ENCODE peak calls at places on chromosomes 6 and 20, in five cellular contexts. W is transverse colon, M is Panc1, N is stomach, E is SK-N-SH. Z is an unnamed sample.

GRCh38 chr6:40788661-40789111 is 201.5 kb upstream of the LRFN2 start:
- DNase-seq in W (no peak), M (no peak), N (no peak), E (peak; percentile 57), Z (no peak)

GRCh38 chr6:118896339-118897136 is 2.6 kb downstream of the ASF1A start:
- DNase-seq in W (no peak), M (peak; percentile 81), N (no peak), E (peak; percentile 31), Z (no peak)

GRCh38 chr6:124881898-124882579 is 80.2 kb upstream of the RNF217 start:
- DNase-seq in W (no peak), M (no peak), N (no peak), E (no peak), Z (no peak)

GRCh38 chr6:40477246-40478126 is 109.7 kb downstream of the LRFN2 start:
- DNase-seq in W (peak; percentile 15), M (no peak), N (no peak), E (peak; percentile 56), Z (no peak)

GRCh38 chr20:34390769-34391447 is 27.8 kb downstream of the ITCH start:
- DNase-seq in W (peak; percentile 43), M (peak; percentile 84), N (peak; percentile 63), E (no peak), Z (peak; percentile 73)

GRCh38 chr6:138157986-138158638 is 3.6 kb upstream of the ARFGEF3 start:
- DNase-seq in W (no peak), M (no peak), N (no peak), E (no peak), Z (no peak)

GRCh38 chr20:50129662-50130345 is 16.9 kb upstream of the UBE2V1 start:
- DNase-seq in W (no peak), M (no peak), N (no peak), E (peak; percentile 51), Z (peak; percentile 90)

GRCh38 chr6:12802440-12802839 is 85.9 kb downstream of the PHACTR1 start:
- DNase-seq in W (no peak), M (no peak), N (no peak), E (no peak), Z (no peak)

GRCh38 chr6:67141012-67141411 is 1434.0 kb upstream of the EYS start:
- DNase-seq in W (no peak), M (no peak), N (no peak), E (no peak), Z (no peak)

GRCh38 chr6:168035098-168035660 is 37.7 kb downstream of the KIF25 start:
- DNase-seq in W (peak; percentile 59), M (no peak), N (peak; percentile 45), E (peak; percentile 90), Z (peak; percentile 81)

GRCh38 chr6:28115799-28116198 is 8.6 kb upstream of the ZSCAN16 start:
- DNase-seq in W (no peak), M (no peak), N (no peak), E (no peak), Z (no peak)

GRCh38 chr6:47520282-47520681 is 42.7 kb downstream of the CD2AP start:
- DNase-seq in W (peak; percentile 71), M (no peak), N (no peak), E (no peak), Z (no peak)

GRCh38 chr6:4589295-4589694 is 186.9 kb upstream of the CDYL start:
- DNase-seq in W (no peak), M (no peak), N (no peak), E (no peak), Z (no peak)

GRCh38 chr6:107479089-107479690 is 10.7 kb upstream of the SOBP start:
- DNase-seq in W (no peak), M (no peak), N (no peak), E (no peak), Z (no peak)

GRCh38 chr6:158628542-158628941 is 16.0 kb downstream of the DYNLT1 start:
- DNase-seq in W (no peak), M (no peak), N (peak; percentile 24), E (no peak), Z (no peak)

GRCh38 chr6:84549912-84550311 is 214.5 kb downstream of the TBX18 start:
- DNase-seq in W (no peak), M (no peak), N (no peak), E (peak; percentile 16), Z (no peak)

GRCh38 chr6:36727491-36728021 is 29.9 kb downstream of the RAB44 start:
- DNase-seq in W (no peak), M (no peak), N (no peak), E (no peak), Z (no peak)

GRCh38 chr6:7640607-7641577 is 50.9 kb downstream of the SNRNP48 start:
- DNase-seq in W (no peak), M (no peak), N (no peak), E (no peak), Z (no peak)

GRCh38 chr6:85678000-85678601 is 35.4 kb upstream of the SYNCRIP start:
- DNase-seq in W (no peak), M (no peak), N (no peak), E (no peak), Z (no peak)

GRCh38 chr6:16184129-16184528 is 54.3 kb upstream of the GMPR start:
- DNase-seq in W (peak; percentile 41), M (no peak), N (peak; percentile 69), E (no peak), Z (no peak)

GRCh38 chr6:120938876-120939231 is 395.4 kb downstream of the TBC1D32 start:
- DNase-seq in W (no peak), M (no peak), N (no peak), E (no peak), Z (no peak)

GRCh38 chr6:160930547-160931377 is 60.8 kb upstream of the MAP3K4 start:
- DNase-seq in W (peak; percentile 69), M (peak; percentile 42), N (peak; percentile 76), E (peak; percentile 86), Z (peak; percentile 89)

GRCh38 chr6:1004885-1005635 is 306.8 kb upstream of the FOXQ1 start:
- DNase-seq in W (no peak), M (no peak), N (no peak), E (no peak), Z (no peak)

GRCh38 chr20:46810442-46811327 is 84.0 kb upstream of the EYA2 start:
- DNase-seq in W (no peak), M (no peak), N (no peak), E (no peak), Z (no peak)

GRCh38 chr20:13008761-13009681 is at the start of gene SPTLC3:
- DNase-seq in W (peak; percentile 62), M (no peak), N (peak; percentile 48), E (no peak), Z (peak; percentile 73)

GRCh38 chr20:48942730-48943129 is 21.2 kb downstream of the ARFGEF2 start:
- DNase-seq in W (no peak), M (no peak), N (no peak), E (no peak), Z (no peak)

GRCh38 chr6:157182503-157183254 is 140.6 kb downstream of the TMEM242 start:
- DNase-seq in W (no peak), M (no peak), N (no peak), E (no peak), Z (no peak)

GRCh38 chr6:27148404-27148795 is 99.1 kb upstream of the PRSS16 start:
- DNase-seq in W (no peak), M (no peak), N (no peak), E (no peak), Z (no peak)

GRCh38 chr6:53328375-53328774 is 20.4 kb downstream of the ELOVL5 start:
- DNase-seq in W (no peak), M (no peak), N (no peak), E (no peak), Z (no peak)

DNA sequence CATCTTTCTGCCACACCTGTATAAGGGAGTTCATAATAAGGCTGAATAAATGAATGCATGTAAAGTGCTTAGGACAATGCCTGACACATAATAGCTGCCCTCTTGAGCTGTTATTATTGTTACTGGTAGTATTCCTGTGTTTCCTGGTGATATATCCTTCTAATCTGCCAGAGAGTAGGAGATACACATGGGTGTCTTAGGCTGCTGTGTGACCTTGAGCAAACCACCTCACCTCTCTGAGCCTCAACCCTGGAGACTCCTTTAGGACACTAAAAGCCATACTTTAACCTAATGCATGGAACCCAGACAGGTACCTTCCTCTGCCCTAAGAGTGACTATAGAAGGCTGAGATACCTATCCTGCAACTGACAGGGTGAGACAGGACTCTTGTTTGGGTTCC is 7.6 kb downstream of the SCRT2 start:
- DNase-seq in W (no peak), M (no peak), N (no peak), E (no peak), Z (no peak)
- TF ChIP-seq POLR2AphosphoS5 in W (no peak), M (no peak), N (no peak), E (no peak), Z (no peak)

GRCh38 chr20:1848378-1848777 is 46.8 kb upstream of the SIRPA start:
- DNase-seq in W (peak; percentile 20), M (no peak), N (no peak), E (no peak), Z (no peak)
- H3K4me1 ChIP-seq in W (peaks cover 4% of the 10 kb centered on the region), M (no peaks in the 10 kb centered on the region), N (peaks cover 24% of the 10 kb centered on the region), E (peaks cover 17% of the 10 kb centered on the region), Z (no peaks in the 10 kb centered on the region)

GRCh38 chr20:58897493-58897892 is 45.0 kb downstream of the GNAS start:
- DNase-seq in W (no peak), M (no peak), N (no peak), E (no peak), Z (no peak)
- TF ChIP-seq POLR2AphosphoS5 in W (no peak), M (no peak), N (no peak), E (no peak), Z (no peak)

GRCh38 chr6:90230547-90231240 is 65.9 kb downstream of the BACH2 start:
- DNase-seq in W (no peak), M (no peak), N (no peak), E (no peak), Z (no peak)
- H3K4me1 ChIP-seq in W (no peaks in the 10 kb centered on the region), M (no peaks in the 10 kb centered on the region), N (no peaks in the 10 kb centered on the region), E (no peaks in the 10 kb centered on the region), Z (peaks cover 9% of the 10 kb centered on the region)

GRCh38 chr6:3356056-3356823 is 97.5 kb downstream of the PSMG4 start:
- DNase-seq in W (peak; percentile 77), M (peak; percentile 17), N (peak; percentile 59), E (peak; percentile 81), Z (peak; percentile 91)
- TF ChIP-seq POLR2AphosphoS5 in W (peak; percentile 42), M (no peak), N (no peak), E (no peak), Z (peak; percentile 5)

DNA sequence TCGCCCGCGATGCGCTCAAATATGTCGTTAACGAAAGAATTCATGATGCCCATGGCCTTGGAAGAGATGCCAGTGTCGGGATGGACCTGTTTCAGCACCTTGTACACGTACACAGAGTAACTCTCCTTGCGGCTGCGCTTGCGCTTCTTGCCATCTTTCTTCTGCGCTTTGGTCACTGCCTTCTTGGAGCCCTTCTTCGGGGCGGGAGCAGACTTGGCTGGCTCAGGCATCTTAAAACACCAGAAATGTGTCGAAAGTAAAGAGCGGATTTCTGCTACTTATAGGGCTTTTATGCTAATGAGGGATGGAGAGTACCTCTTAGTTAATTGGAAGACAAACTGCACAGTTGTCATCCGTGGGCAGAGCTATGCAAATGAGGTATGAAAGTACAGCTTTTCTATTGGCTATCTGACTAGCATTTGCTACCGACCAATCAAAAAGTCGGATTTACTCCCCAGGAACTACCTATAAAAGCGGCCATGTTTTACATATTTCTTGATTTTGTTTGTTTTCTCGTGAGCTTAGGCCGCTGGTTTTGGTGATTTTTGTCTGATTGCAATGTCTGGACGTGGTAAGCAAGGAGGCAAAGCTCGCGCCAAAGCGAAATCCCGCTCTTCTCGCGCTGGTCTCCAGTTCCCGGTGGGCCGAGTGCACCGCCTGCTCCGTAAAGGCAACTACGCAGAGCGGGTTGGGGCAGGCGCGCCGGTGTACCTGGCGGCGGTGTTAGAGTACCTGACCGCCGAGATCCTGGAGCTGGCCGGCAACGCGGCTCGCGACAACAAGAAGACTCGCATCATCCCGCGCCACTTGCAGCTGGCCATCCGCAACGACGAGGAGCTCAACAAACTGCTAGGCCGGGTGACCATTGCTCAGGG is 36.7 kb downstream of the HFE start:
- DNase-seq in W (peak; percentile 82), M (peak; percentile 98), N (peak; percentile 81), E (peak; percentile 86), Z (peak; percentile 94)
- H3K4me1 ChIP-seq in W (peaks cover 9% of the 10 kb centered on the region), M (peaks cover 34% of the 10 kb centered on the region), N (peaks cover 36% of the 10 kb centered on the region), E (peaks cover 7% of the 10 kb centered on the region), Z (peaks cover 26% of the 10 kb centered on the region)

Z was measured in sigmoid colon.